ENCODE peak calls at places on chromosomes 1 and 21, in eight cellular contexts. W is breast epithelium; X is activated CD4-positive, CD25-positive, alpha-beta regulatory T cell treated with anti-CD3 and anti-CD28 coated beads, Interleukin-2, amount 50 U/mL, for 16 hours; T is WTC11; S is fibroblast of lung; G is LoVo; J is amygdala; Y is NCI-H1105 treated with DMSO at 0.1 percent for 48 hours. I is an unnamed sample.

GRCh38 chr1:43509740-43510375 is 20.8 kb upstream of the PTPRF start:
- DNase-seq in S (no peak), X (no peak), W (no peak), G (no peak), Y (no peak), T (no peak), J (no peak), I (no peak)

GRCh38 chr1:100785399-100786082 is 66.0 kb downstream of the VCAM1 start:
- DNase-seq in S (peak), W (no peak), X (no peak), T (no peak), J (no peak), G (peak), Y (no peak), I (no peak)

GRCh38 chr1:38992450-38993111 is 1.5 kb downstream of the AKIRIN1 start:
- DNase-seq in X (no peak), S (no peak), T (no peak), Y (no peak), G (no peak), J (no peak), W (no peak), I (no peak)

GRCh38 chr1:180252638-180253536 is 22.8 kb downstream of the LHX4 start:
- DNase-seq in X (peak), W (no peak), Y (peak), G (peak), S (peak), J (no peak), T (peak), I (no peak)

GRCh38 chr1:176033474-176033873 is 173.6 kb downstream of the COP1 start:
- DNase-seq in G (no peak), W (no peak), X (no peak), S (peak), J (no peak), Y (no peak), T (no peak), I (no peak)

GRCh38 chr1:230487773-230488428 is 61.8 kb upstream of the PGBD5 start:
- DNase-seq in S (no peak), W (no peak), Y (no peak), J (no peak), G (no peak), X (no peak), T (no peak), I (no peak)

GRCh38 chr1:80445021-80445420 is 1355.7 kb upstream of the ADGRL2 start:
- DNase-seq in T (no peak), G (no peak), J (no peak), X (no peak), W (no peak), S (peak), Y (no peak), I (no peak)

GRCh38 chr1:180909005-180909414 is 3.7 kb upstream of the KIAA1614 start:
- DNase-seq in T (no peak), X (no peak), W (no peak), G (no peak), S (no peak), J (no peak), Y (no peak), I (no peak)

GRCh38 chr1:26391450-26391849 is 18.9 kb upstream of the ZNF683 start:
- DNase-seq in W (no peak), G (no peak), Y (no peak), J (no peak), X (no peak), S (peak), T (peak), I (no peak)

GRCh38 chr21:39321424-39321823 is 8.0 kb upstream of the BRWD1 start:
- DNase-seq in T (no peak), S (no peak), X (no peak), G (no peak), J (no peak), W (no peak), Y (no peak), I (no peak)

GRCh38 chr1:113456967-113457366 is 66.7 kb downstream of the MAGI3 start:
- DNase-seq in S (peak), J (no peak), Y (peak), W (peak), T (no peak), X (no peak), G (peak), I (no peak)

GRCh38 chr1:144551543-144552424 is 40.9 kb upstream of the PPIAL4F start:
- DNase-seq in S (peak), T (peak), J (peak), W (peak), G (no peak), Y (peak), X (peak), I (peak)

GRCh38 chr1:75328691-75329090 is 194.5 kb downstream of the LHX8 start:
- DNase-seq in J (no peak), S (no peak), T (no peak), Y (no peak), W (no peak), X (no peak), G (no peak), I (no peak)

GRCh38 chr1:90262791-90263190 is 267.9 kb downstream of the ZNF326 start:
- DNase-seq in Y (no peak), J (no peak), W (no peak), S (no peak), G (no peak), X (no peak), T (no peak), I (no peak)

GRCh38 chr1:86811128-86811527 is 102.8 kb downstream of the SELENOF start:
- DNase-seq in S (no peak), J (no peak), Y (no peak), X (no peak), G (no peak), W (no peak), T (no peak), I (no peak)

GRCh38 chr1:187245201-187245600 is 416.5 kb downstream of the PLA2G4A start:
- DNase-seq in T (no peak), X (no peak), S (no peak), J (no peak), Y (no peak), G (no peak), W (no peak), I (no peak)

GRCh38 chr1:37663426-37664000 is 28.8 kb upstream of the CDCA8 start:
- DNase-seq in W (no peak), Y (no peak), G (no peak), S (no peak), J (no peak), X (no peak), T (no peak), I (no peak)

GRCh38 chr21:20570824-20571232 is 427.4 kb upstream of the NCAM2 start:
- DNase-seq in W (no peak), G (no peak), S (no peak), T (peak), J (no peak), X (no peak), Y (no peak), I (no peak)

GRCh38 chr1:220922951-220923350 is 43.7 kb downstream of the HLX start:
- DNase-seq in Y (peak), G (no peak), X (no peak), S (no peak), W (no peak), T (no peak), J (no peak), I (no peak)

GRCh38 chr1:81304187-81304586 is 496.5 kb upstream of the ADGRL2 start:
- DNase-seq in Y (no peak), J (no peak), T (no peak), G (no peak), X (no peak), S (peak), W (no peak), I (no peak)

GRCh38 chr1:54459714-54460113 is 53.5 kb upstream of the SSBP3 start:
- DNase-seq in T (no peak), J (no peak), S (no peak), W (no peak), X (no peak), G (no peak), Y (peak), I (no peak)

I was measured in NCI-H1930.